ENCODE peak calls at places on chromosomes 3 and 15, in six cellular contexts. A is colonic mucosa, K is spleen, F is WTC11, M is tibial nerve, P is MM.1S. C is an unnamed sample.

GRCh38 chr3:11543141-11543947 is 100.4 kb downstream of the VGLL4 start:
- DNase-seq in A (no peak), K (no peak), F (peak), M (no peak), P (no peak), C (no peak)

GRCh38 chr3:17670749-17671148 is 71.7 kb downstream of the TBC1D5 start:
- DNase-seq in A (no peak), K (no peak), F (no peak), M (no peak), P (no peak), C (no peak)

GRCh38 chr3:62051506-62051905 is 321.8 kb downstream of the FEZF2 start:
- DNase-seq in A (peak), K (no peak), F (peak), M (no peak), P (no peak), C (peak)

GRCh38 chr3:124444075-124444474 is 286.2 kb upstream of the UMPS start:
- DNase-seq in A (no peak), K (no peak), F (no peak), M (no peak), P (no peak), C (no peak)

GRCh38 chr3:46643701-46644100 is 31.4 kb downstream of the FAM240A start:
- DNase-seq in A (no peak), K (no peak), F (no peak), M (no peak), P (no peak), C (no peak)

GRCh38 chr3:133944641-133945441 is 49.2 kb upstream of the RAB6B start:
- DNase-seq in A (no peak), K (peak), F (no peak), M (peak), P (no peak), C (peak)

GRCh38 chr3:182925330-182925943 is 54.9 kb downstream of the DCUN1D1 start:
- DNase-seq in A (no peak), K (no peak), F (no peak), M (no peak), P (peak), C (peak)

GRCh38 chr3:72627276-72627675 is 221.0 kb downstream of the SHQ1 start:
- DNase-seq in A (no peak), K (no peak), F (no peak), M (no peak), P (no peak), C (no peak)

GRCh38 chr3:77348244-77348855 is 308.5 kb downstream of the ROBO2 start:
- DNase-seq in A (no peak), K (no peak), F (peak), M (no peak), P (peak), C (peak)

GRCh38 chr3:64270861-64271260 is 45.6 kb upstream of the PRICKLE2 start:
- DNase-seq in A (no peak), K (no peak), F (no peak), M (no peak), P (no peak), C (no peak)

GRCh38 chr15:58506787-58507671 is 75.2 kb downstream of the LIPC start:
- DNase-seq in A (no peak), K (no peak), F (no peak), M (no peak), P (no peak), C (no peak)

GRCh38 chr15:74535388-74536084 is 5.5 kb upstream of the ARID3B start:
- DNase-seq in A (no peak), K (no peak), F (no peak), M (no peak), P (no peak), C (no peak)

GRCh38 chr3:12545473-12545791 is at the start of gene MKRN2OS:
- DNase-seq in A (peak), K (no peak), F (peak), M (no peak), P (no peak), C (peak)

GRCh38 chr15:47688573-47689086 is 28.7 kb upstream of the SEMA6D start:
- DNase-seq in A (no peak), K (no peak), F (no peak), M (no peak), P (no peak), C (peak)

GRCh38 chr3:112345681-112346080 is 12.7 kb downstream of the CD200 start:
- DNase-seq in A (no peak), K (no peak), F (no peak), M (no peak), P (no peak), C (no peak)

GRCh38 chr3:152595975-152596832 is 238.7 kb upstream of the P2RY1 start:
- DNase-seq in A (peak), K (no peak), F (no peak), M (peak), P (peak), C (peak)

GRCh38 chr3:7847521-7847920 is 654.1 kb upstream of the LMCD1 start:
- DNase-seq in A (no peak), K (no peak), F (no peak), M (no peak), P (no peak), C (no peak)

GRCh38 chr3:4981688-4982494 is 2.7 kb downstream of the BHLHE40 start:
- DNase-seq in A (peak), K (no peak), F (no peak), M (peak), P (no peak), C (peak)

GRCh38 chr3:117036259-117036799 is 326.8 kb downstream of the TUSC7 start:
- DNase-seq in A (peak), K (no peak), F (no peak), M (peak), P (no peak), C (peak)

GRCh38 chr3:153602801-153603200 is 440.8 kb downstream of the RAP2B start:
- DNase-seq in A (no peak), K (no peak), F (no peak), M (no peak), P (no peak), C (no peak)

GRCh38 chr3:58526124-58526957 is 10.6 kb downstream of the ACOX2 start:
- DNase-seq in A (peak), K (no peak), F (no peak), M (no peak), P (no peak), C (peak)

GRCh38 chr3:31405515-31405914 is 127.2 kb upstream of the STT3B start:
- DNase-seq in A (no peak), K (no peak), F (no peak), M (no peak), P (no peak), C (no peak)

GRCh38 chr3:40137586-40138295 is 171.8 kb upstream of the EIF1B start:
- DNase-seq in A (no peak), K (no peak), F (no peak), M (no peak), P (no peak), C (peak)

GRCh38 chr3:32842987-32843386 is 25.2 kb downstream of the TRIM71 start:
- DNase-seq in A (no peak), K (no peak), F (no peak), M (no peak), P (no peak), C (no peak)

GRCh38 chr15:92714071-92714456 is 58.5 kb upstream of the FAM174B start:
- DNase-seq in A (no peak), K (no peak), F (peak), M (no peak), P (no peak), C (no peak)

GRCh38 chr15:72047020-72047419 is 70.9 kb downstream of the MYO9A start:
- DNase-seq in A (no peak), K (no peak), F (no peak), M (no peak), P (no peak), C (peak)

GRCh38 chr3:192943384-192943783 is 25.7 kb upstream of the MB21D2 start:
- DNase-seq in A (no peak), K (no peak), F (no peak), M (no peak), P (no peak), C (no peak)

GRCh38 chr3:192935441-192935840 is 17.8 kb upstream of the MB21D2 start:
- DNase-seq in A (no peak), K (no peak), F (no peak), M (no peak), P (no peak), C (no peak)

GRCh38 chr3:192942625-192943024 is 25.0 kb upstream of the MB21D2 start:
- DNase-seq in A (no peak), K (no peak), F (no peak), M (no peak), P (no peak), C (no peak)

GRCh38 chr3:192940129-192940528 is 22.5 kb upstream of the MB21D2 start:
- DNase-seq in A (no peak), K (no peak), F (no peak), M (no peak), P (no peak), C (peak)
- TF ChIP-seq CTCF in A (no peak), K (no peak), F (no peak), M (no peak), P (no peak), C (no peak)

GRCh38 chr3:126557415-126557745 is 1.4 kb downstream of the C3orf22 start:
- DNase-seq in A (peak), K (peak), F (no peak), M (no peak), P (no peak), C (no peak)

GRCh38 chr3:126558336-126559071 is at the start of gene C3orf22:
- DNase-seq in A (peak), K (peak), F (no peak), M (no peak), P (no peak), C (no peak)

GRCh38 chr3:126556637-126557414 is 1.9 kb downstream of the C3orf22 start:
- DNase-seq in A (no peak), K (peak), F (no peak), M (no peak), P (no peak), C (no peak)

GRCh38 chr3:126555795-126556636 is 2.7 kb downstream of the C3orf22 start:
- DNase-seq in A (no peak), K (peak), F (no peak), M (no peak), P (no peak), C (no peak)

GRCh38 chr3:126557761-126558160 is 971 bp downstream of the C3orf22 start:
- DNase-seq in A (no peak), K (peak), F (no peak), M (no peak), P (no peak), C (no peak)
- TF ChIP-seq CTCF in A (no peak), K (no peak), F (no peak), M (no peak), P (no peak), C (no peak)

DNA sequence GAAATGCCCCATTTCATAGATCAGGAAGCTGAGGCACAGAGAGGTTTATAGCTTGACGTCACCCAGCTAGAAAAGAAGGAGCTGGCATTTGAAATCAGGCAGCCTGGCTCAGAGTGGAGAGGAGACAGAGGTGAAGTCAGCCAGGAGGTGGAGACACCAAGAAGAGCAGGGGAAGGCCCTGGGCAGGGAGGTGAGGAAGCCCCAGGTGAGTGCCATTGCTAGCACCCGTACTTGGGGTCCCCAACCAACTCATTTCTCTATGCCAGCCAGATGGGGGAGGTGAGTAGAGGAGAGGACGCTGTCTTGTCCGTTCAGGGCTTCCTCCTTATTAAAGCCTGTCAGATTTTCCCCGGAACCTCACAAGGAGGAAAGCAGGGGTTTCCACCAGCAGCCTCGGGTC is 149.6 kb upstream of the TLE3 start:
- DNase-seq in A (no peak), K (peak), F (no peak), M (no peak), P (no peak), C (no peak)
- TF ChIP-seq CTCF in A (no peak), K (no peak), F (no peak), M (no peak), P (no peak), C (no peak)

GRCh38 chr15:80246425-80246894 is 5.6 kb downstream of the CTXND1 start:
- DNase-seq in A (no peak), K (no peak), F (no peak), M (no peak), P (no peak), C (no peak)
- TF ChIP-seq CTCF in A (no peak), K (no peak), F (no peak), M (no peak), P (no peak), C (no peak)

DNA sequence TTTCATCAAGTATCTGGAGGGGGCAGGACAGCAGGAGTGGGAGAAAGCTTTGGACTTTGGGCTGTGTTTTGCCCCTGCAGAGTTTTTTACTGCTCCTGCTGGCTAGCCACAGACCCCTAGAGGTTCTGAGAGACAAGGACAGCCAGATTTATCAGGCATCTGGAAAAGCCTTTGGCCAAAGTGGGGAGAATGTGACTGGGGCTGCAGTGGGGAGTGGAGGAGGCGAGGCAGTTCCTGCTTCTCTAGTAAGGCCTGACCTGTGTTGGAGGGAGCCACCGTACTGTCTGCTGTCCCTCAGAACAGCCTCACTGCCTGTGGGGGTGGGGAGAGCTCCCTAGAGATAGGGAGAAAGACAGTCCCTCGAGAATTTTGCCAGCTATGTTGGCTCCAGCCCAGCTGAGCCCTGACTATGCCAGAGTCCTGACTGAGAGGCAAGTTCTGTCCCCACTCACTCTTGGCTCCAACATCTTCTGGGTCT is 2.2 kb downstream of the ALPK3 start:
- DNase-seq in A (no peak), K (peak), F (no peak), M (no peak), P (no peak), C (no peak)
- TF ChIP-seq CTCF in A (no peak), K (no peak), F (no peak), M (no peak), P (no peak), C (no peak)

GRCh38 chr3:136305879-136306278 is 55.7 kb downstream of the PCCB start:
- DNase-seq in A (no peak), K (no peak), F (no peak), M (no peak), P (peak), C (peak)
- TF ChIP-seq CTCF in A (peak), K (no peak), F (no peak), M (no peak), P (peak), C (peak)

DNA sequence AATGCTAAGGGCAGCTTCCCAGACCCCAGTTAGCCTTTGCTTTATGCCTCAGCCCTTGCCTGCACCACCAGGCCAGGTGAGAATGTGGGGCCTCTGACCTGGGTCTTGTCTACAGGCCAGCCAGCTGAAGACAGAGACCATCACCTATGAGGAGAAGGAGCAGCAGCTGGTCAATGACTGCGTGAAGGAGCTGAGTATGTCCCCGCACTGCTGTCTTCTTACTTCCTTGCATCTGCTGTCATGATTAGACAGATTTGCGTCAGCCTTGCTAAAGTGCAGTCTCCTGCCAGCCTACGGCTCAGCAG is 74.6 kb downstream of the CCK start:
- DNase-seq in A (no peak), K (no peak), F (no peak), M (no peak), P (no peak), C (no peak)
- TF ChIP-seq CTCF in A (peak), K (no peak), F (no peak), M (no peak), P (no peak), C (no peak)